ENCODE peak calls at places on chromosome 11, in seven cellular contexts. E is neuronal stem cell, O is right atrium auricular region, I is BJ, M is GM12865, F is cardiac muscle cell, V is NB4. J is an unnamed sample.

GRCh38 chr11:14969922-14970323 is 2.2 kb downstream of the CALCA start:
- DNase-seq in E (peak; percentile 63), O (no peak), I (no peak), M (peak; percentile 48), F (peak; percentile 33), V (peak; percentile 41), J (no peak)

GRCh38 chr11:75063732-75064314 is 32.9 kb downstream of the OR2AT4 start:
- DNase-seq in E (no peak), O (no peak), I (no peak), M (no peak), F (no peak), V (no peak), J (no peak)

GRCh38 chr11:134392953-134393615 is 19.0 kb downstream of the B3GAT1 start:
- DNase-seq in E (no peak), O (no peak), I (no peak), M (no peak), F (no peak), V (no peak), J (no peak)

GRCh38 chr11:68328374-68329091 is 16.1 kb downstream of the LRP5 start:
- DNase-seq in E (peak; percentile 58), O (no peak), I (no peak), M (no peak), F (peak; percentile 77), V (peak; percentile 74), J (no peak)

GRCh38 chr11:1203505-1204271 is 19.2 kb upstream of the MUC5B start:
- DNase-seq in E (no peak), O (no peak), I (no peak), M (no peak), F (no peak), V (no peak), J (no peak)

GRCh38 chr11:133832096-133833081 is 12.9 kb downstream of the SPATA19 start:
- DNase-seq in E (no peak), O (no peak), I (no peak), M (no peak), F (no peak), V (no peak), J (no peak)

GRCh38 chr11:95076416-95076815 is 9.7 kb downstream of the SRSF8 start:
- DNase-seq in E (no peak), O (no peak), I (no peak), M (no peak), F (peak; percentile 92), V (peak; percentile 36), J (no peak)

GRCh38 chr11:117985953-117986887 is at the start of gene IL10RA:
- DNase-seq in E (peak; percentile 86), O (peak; percentile 86), I (no peak), M (peak; percentile 94), F (peak; percentile 63), V (peak; percentile 91), J (no peak)

GRCh38 chr11:84130646-84131427 is 844.7 kb upstream of the CCDC90B start:
- DNase-seq in E (no peak), O (no peak), I (no peak), M (no peak), F (no peak), V (no peak), J (no peak)

GRCh38 chr11:60511393-60511792 is 3.8 kb upstream of the MS4A13 start:
- DNase-seq in E (no peak), O (no peak), I (no peak), M (no peak), F (no peak), V (no peak), J (no peak)
- H3K4me3 ChIP-seq in E (no peak overlapping the region), O (no peak overlapping the region), I (no peak overlapping the region), M (no peak overlapping the region), F (no peak overlapping the region), V (no peak overlapping the region), J (no peak overlapping the region)

DNA sequence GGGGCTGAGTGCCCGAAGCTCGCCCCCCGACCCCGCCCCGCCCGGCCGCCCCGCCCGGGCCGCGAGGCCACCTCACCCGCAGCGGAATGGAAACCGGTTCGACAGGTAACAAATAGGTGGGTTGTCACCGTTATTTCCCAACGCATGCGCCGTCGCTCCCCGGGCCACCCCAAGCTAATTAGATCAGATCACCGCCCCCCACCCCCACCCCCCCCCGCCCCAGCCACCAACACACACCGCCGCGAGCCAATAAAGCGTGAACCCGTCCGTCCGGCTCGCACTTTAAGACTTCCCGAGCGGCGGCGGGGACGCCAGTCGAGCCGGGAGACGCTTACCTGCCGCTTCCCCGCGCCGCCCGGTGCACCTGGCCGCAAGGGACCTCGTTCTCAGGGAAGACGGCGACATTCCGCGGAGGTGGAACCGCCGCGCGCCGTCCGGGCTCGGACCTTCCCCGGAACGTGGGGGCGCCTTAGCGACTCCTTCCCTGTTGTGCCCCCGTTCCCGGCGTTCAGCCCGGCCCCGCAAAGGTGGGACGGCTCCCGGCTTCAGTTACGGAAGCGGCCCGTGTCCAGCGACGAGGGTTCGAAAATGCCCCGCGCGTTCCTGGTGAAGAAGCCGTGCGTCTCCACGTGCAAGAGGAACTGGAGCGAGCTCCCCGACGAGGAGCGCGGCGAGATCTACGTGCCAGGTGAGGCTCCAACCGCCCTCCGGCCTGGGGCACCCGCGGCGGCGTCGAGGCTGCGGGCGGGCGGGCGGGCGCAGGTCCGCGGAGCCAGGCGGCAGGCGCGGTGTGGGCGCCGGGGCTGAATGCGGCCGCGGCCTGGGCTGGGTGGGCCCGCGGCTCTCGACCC is at the start of gene OVOL1:
- DNase-seq in E (no peak), O (no peak), I (no peak), M (no peak), F (no peak), V (no peak), J (no peak)
- H3K4me3 ChIP-seq in E (no peak within 1 kb of the TSS), O (peak within 1 kb of the TSS; percentile 37), I (no peak within 1 kb of the TSS), M (no peak within 1 kb of the TSS), F (peak within 1 kb of the TSS; percentile 20), V (no peak within 1 kb of the TSS), J (no peak within 1 kb of the TSS)

GRCh38 chr11:13007702-13008435 is 1.2 kb upstream of the RASSF10 start:
- DNase-seq in E (no peak), O (no peak), I (no peak), M (no peak), F (no peak), V (no peak), J (no peak)

GRCh38 chr11:13010737-13011342 is 1.7 kb downstream of the RASSF10 start:
- DNase-seq in E (peak; percentile 53), O (no peak), I (no peak), M (no peak), F (peak; percentile 6), V (no peak), J (no peak)

GRCh38 chr11:13009921-13010736 is 1.0 kb downstream of the RASSF10 start:
- DNase-seq in E (peak; percentile 56), O (no peak), I (no peak), M (no peak), F (peak; percentile 43), V (no peak), J (no peak)

GRCh38 chr11:13008625-13009475 is at the start of gene RASSF10:
- DNase-seq in E (peak; percentile 80), O (peak; percentile 65), I (no peak), M (no peak), F (peak; percentile 53), V (no peak), J (no peak)

DNA sequence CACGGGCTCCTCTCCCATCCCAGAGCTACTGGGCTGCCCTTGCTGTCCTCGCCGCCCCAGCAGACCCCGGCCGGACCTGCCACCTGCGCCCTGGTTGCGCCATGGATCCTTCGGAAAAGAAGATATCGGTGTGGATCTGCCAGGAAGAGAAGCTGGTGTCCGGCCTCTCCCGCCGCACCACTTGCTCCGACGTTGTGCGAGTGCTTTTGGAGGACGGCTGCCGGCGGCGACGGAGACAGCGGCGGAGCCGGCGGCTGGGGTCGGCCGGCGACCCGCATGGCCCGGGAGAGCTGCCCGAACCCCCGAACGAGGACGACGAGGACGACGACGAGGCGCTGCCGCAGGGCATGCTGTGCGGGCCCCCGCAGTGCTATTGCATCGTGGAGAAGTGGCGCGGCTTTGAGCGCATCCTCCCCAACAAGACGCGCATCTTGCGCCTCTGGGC is 382 bp downstream of the RASSF10 start:
- DNase-seq in E (peak; percentile 48), O (no peak), I (no peak), M (no peak), F (no peak), V (no peak), J (no peak)
- H3K4me3 ChIP-seq in E (peak overlapping the region; percentile 63), O (peak overlapping the region; percentile 51), I (no peak overlapping the region), M (no peak overlapping the region), F (peak overlapping the region; percentile 25), V (no peak overlapping the region), J (peak overlapping the region; percentile 12)

DNA sequence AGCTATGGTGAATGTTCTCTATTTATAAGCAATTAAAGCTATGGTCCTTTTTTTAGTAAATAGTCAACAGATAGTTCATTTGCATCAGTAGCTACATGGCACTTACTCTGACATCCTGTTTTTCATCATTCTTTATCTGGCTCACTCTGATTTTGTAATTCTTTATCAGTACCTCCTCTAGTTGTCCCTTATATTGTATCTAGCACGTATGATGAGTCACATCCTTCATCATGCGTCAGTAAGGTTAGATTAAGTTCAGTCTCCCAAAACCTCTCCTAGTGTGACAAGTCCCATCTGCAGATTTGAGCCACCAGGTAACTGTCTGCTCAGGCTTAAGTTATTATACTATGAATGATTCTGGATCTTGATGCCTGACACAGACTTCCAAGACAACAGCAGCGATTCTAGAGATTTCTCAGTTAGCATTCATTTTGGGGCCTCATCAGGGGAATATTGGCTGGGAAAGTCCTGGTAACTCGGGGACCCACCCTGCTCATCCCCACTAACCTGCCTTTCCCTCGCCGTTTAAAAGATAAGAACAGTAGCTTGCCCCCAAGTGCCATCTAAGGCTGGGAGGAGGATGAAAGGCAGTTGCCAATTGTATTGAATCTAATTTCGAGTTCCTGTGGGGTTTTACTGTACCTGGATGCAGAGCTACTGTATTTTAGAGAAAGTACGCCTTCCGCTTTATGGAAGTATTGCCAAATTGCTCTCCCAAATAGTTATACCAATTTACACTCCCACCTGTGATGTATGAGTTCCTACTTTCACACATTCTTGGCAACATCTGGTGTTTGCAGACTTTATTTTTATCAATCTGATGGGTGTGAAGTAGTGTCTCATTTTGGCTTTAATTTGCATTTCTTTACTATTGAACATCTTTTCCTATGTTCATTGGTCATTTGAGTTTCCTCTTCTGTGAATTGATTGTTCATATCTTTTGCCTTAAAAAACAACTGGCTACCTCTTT is 55.9 kb downstream of the ZC3H12C start:
- DNase-seq in E (no peak), O (no peak), I (no peak), M (peak; percentile 9), F (peak; percentile 87), V (no peak), J (no peak)
- H3K4me3 ChIP-seq in E (no peak overlapping the region), O (no peak overlapping the region), I (no peak overlapping the region), M (no peak overlapping the region), F (no peak overlapping the region), V (no peak overlapping the region), J (no peak overlapping the region)

J was measured in AG04450.